ENCODE peak calls at places on chromosome 9, in six cellular contexts. One of them, this sample, is unnamed. For H3K4me1, the result is how much of the 10 kb centered on the place peaks cover.

GRCh38 chr9:17744786-17745185 is 165.9 kb downstream of the SH3GL2 start:
- DNase-seq in tibial nerve: no peak
- DNase-seq in mesendoderm: peak
- DNase-seq in uterus: no peak
- DNase-seq in mucosa of descending colon: peak
- DNase-seq in psoas muscle: no peak
- DNase-seq in this sample: no peak

GRCh38 chr9:16610538-16610937 is 259.9 kb downstream of the BNC2 start:
- DNase-seq in mesendoderm: no peak
- DNase-seq in tibial nerve: no peak
- DNase-seq in mucosa of descending colon: no peak
- DNase-seq in uterus: no peak
- DNase-seq in psoas muscle: no peak
- DNase-seq in this sample: no peak

GRCh38 chr9:87530716-87531115 is 33.0 kb downstream of the DAPK1 start:
- DNase-seq in mucosa of descending colon: no peak
- DNase-seq in uterus: no peak
- DNase-seq in psoas muscle: no peak
- DNase-seq in mesendoderm: no peak
- DNase-seq in tibial nerve: no peak
- DNase-seq in this sample: no peak

GRCh38 chr9:120892177-120892747 is 15.3 kb upstream of the PHF19 start:
- DNase-seq in mucosa of descending colon: no peak
- DNase-seq in tibial nerve: no peak
- DNase-seq in psoas muscle: no peak
- DNase-seq in mesendoderm: no peak
- DNase-seq in uterus: no peak
- DNase-seq in this sample: no peak

GRCh38 chr9:37618817-37619216 is 26.4 kb upstream of the TOMM5 start:
- DNase-seq in uterus: no peak
- DNase-seq in mesendoderm: peak
- DNase-seq in mucosa of descending colon: no peak
- DNase-seq in psoas muscle: no peak
- DNase-seq in tibial nerve: no peak
- DNase-seq in this sample: no peak

GRCh38 chr9:75198436-75198835 is 110.1 kb downstream of the OSTF1 start:
- DNase-seq in tibial nerve: no peak
- DNase-seq in uterus: no peak
- DNase-seq in mesendoderm: peak
- DNase-seq in mucosa of descending colon: no peak
- DNase-seq in psoas muscle: no peak
- DNase-seq in this sample: no peak

GRCh38 chr9:71680189-71680983 is 87.9 kb downstream of the CEMIP2 start:
- DNase-seq in mesendoderm: peak
- DNase-seq in tibial nerve: no peak
- DNase-seq in psoas muscle: no peak
- DNase-seq in mucosa of descending colon: no peak
- DNase-seq in uterus: no peak
- DNase-seq in this sample: no peak

GRCh38 chr9:118222375-118222774 is 518.2 kb downstream of the TLR4 start:
- DNase-seq in psoas muscle: no peak
- DNase-seq in uterus: no peak
- DNase-seq in mesendoderm: peak
- DNase-seq in mucosa of descending colon: no peak
- DNase-seq in tibial nerve: no peak
- DNase-seq in this sample: no peak

GRCh38 chr9:135488013-135488330 is 8.4 kb downstream of the PPP1R26 start:
- DNase-seq in uterus: no peak
- DNase-seq in psoas muscle: no peak
- DNase-seq in tibial nerve: no peak
- DNase-seq in mesendoderm: no peak
- DNase-seq in mucosa of descending colon: no peak
- DNase-seq in this sample: no peak

GRCh38 chr9:82410306-82410705 is 421.7 kb downstream of the SPATA31D1 start:
- DNase-seq in uterus: no peak
- DNase-seq in psoas muscle: no peak
- DNase-seq in tibial nerve: no peak
- DNase-seq in mucosa of descending colon: no peak
- DNase-seq in mesendoderm: peak
- DNase-seq in this sample: no peak

GRCh38 chr9:38027714-38028113 is 41.3 kb downstream of the SHB start:
- DNase-seq in tibial nerve: no peak
- DNase-seq in psoas muscle: no peak
- DNase-seq in mucosa of descending colon: no peak
- DNase-seq in uterus: no peak
- DNase-seq in mesendoderm: no peak
- DNase-seq in this sample: no peak

GRCh38 chr9:5626727-5627634 is 1.9 kb upstream of the RIC1 start:
- DNase-seq in psoas muscle: peak
- DNase-seq in tibial nerve: no peak
- DNase-seq in mesendoderm: peak
- DNase-seq in mucosa of descending colon: no peak
- DNase-seq in uterus: no peak
- DNase-seq in this sample: peak

GRCh38 chr9:94991961-94992907 is 265.7 kb downstream of the AOPEP start:
- DNase-seq in psoas muscle: no peak
- DNase-seq in mucosa of descending colon: no peak
- DNase-seq in mesendoderm: no peak
- DNase-seq in uterus: no peak
- DNase-seq in tibial nerve: no peak
- DNase-seq in this sample: no peak

GRCh38 chr9:29668732-29669131 is 2095.5 kb upstream of the C9orf72 start:
- DNase-seq in mucosa of descending colon: no peak
- DNase-seq in uterus: no peak
- DNase-seq in mesendoderm: no peak
- DNase-seq in tibial nerve: no peak
- DNase-seq in psoas muscle: no peak
- DNase-seq in this sample: no peak

GRCh38 chr9:91775011-91775707 is 174.9 kb downstream of the ROR2 start:
- DNase-seq in mesendoderm: peak
- DNase-seq in tibial nerve: peak
- DNase-seq in uterus: peak
- DNase-seq in psoas muscle: peak
- DNase-seq in mucosa of descending colon: peak
- DNase-seq in this sample: peak

GRCh38 chr9:125889524-125890473 is 142.6 kb downstream of the PBX3 start:
- DNase-seq in mesendoderm: peak
- DNase-seq in psoas muscle: peak
- DNase-seq in mucosa of descending colon: peak
- DNase-seq in tibial nerve: no peak
- DNase-seq in uterus: peak
- DNase-seq in this sample: peak

GRCh38 chr9:110015759-110016158 is 192.2 kb downstream of the C9orf152 start:
- DNase-seq in mesendoderm: peak
- DNase-seq in mucosa of descending colon: no peak
- DNase-seq in uterus: no peak
- DNase-seq in tibial nerve: no peak
- DNase-seq in psoas muscle: no peak
- DNase-seq in this sample: no peak

GRCh38 chr9:1460143-1460769 is 410.1 kb downstream of the DMRT2 start:
- DNase-seq in psoas muscle: no peak
- DNase-seq in mesendoderm: peak
- DNase-seq in tibial nerve: no peak
- DNase-seq in uterus: no peak
- DNase-seq in mucosa of descending colon: no peak
- DNase-seq in this sample: no peak

GRCh38 chr9:73039253-73039915 is 86.5 kb upstream of the ALDH1A1 start:
- DNase-seq in psoas muscle: no peak
- DNase-seq in mucosa of descending colon: no peak
- DNase-seq in uterus: peak
- DNase-seq in tibial nerve: no peak
- DNase-seq in mesendoderm: no peak
- DNase-seq in this sample: no peak

GRCh38 chr9:128051932-128052734 is 15.0 kb downstream of the NAIF1 start:
- DNase-seq in mucosa of descending colon: peak
- DNase-seq in psoas muscle: no peak
- DNase-seq in tibial nerve: no peak
- DNase-seq in mesendoderm: no peak
- DNase-seq in uterus: no peak
- DNase-seq in this sample: no peak

GRCh38 chr9:35096035-35096849 is at the start of gene PIGO:
- DNase-seq in mesendoderm: peak
- DNase-seq in mucosa of descending colon: peak
- DNase-seq in psoas muscle: peak
- DNase-seq in tibial nerve: peak
- DNase-seq in uterus: peak
- DNase-seq in this sample: peak

GRCh38 chr9:94199776-94200175 is 59.3 kb upstream of the ZNF169 start:
- DNase-seq in tibial nerve: no peak
- DNase-seq in psoas muscle: no peak
- DNase-seq in uterus: no peak
- DNase-seq in mesendoderm: no peak
- DNase-seq in mucosa of descending colon: no peak
- DNase-seq in this sample: no peak

GRCh38 chr9:36991516-36992134 is 42.4 kb downstream of the PAX5 start:
- DNase-seq in tibial nerve: no peak
- DNase-seq in mucosa of descending colon: no peak
- DNase-seq in psoas muscle: no peak
- DNase-seq in mesendoderm: peak
- DNase-seq in uterus: no peak
- DNase-seq in this sample: no peak

GRCh38 chr9:134329886-134330285 is 3.6 kb downstream of the RXRA start:
- DNase-seq in mesendoderm: no peak
- DNase-seq in mucosa of descending colon: peak
- DNase-seq in uterus: no peak
- DNase-seq in psoas muscle: peak
- DNase-seq in tibial nerve: no peak
- DNase-seq in this sample: peak

GRCh38 chr9:134328341-134328840 is 2.1 kb downstream of the RXRA start:
- DNase-seq in mesendoderm: no peak
- DNase-seq in tibial nerve: no peak
- DNase-seq in mucosa of descending colon: peak
- DNase-seq in psoas muscle: peak
- DNase-seq in uterus: no peak
- DNase-seq in this sample: peak

GRCh38 chr9:134330590-134330989 is 4.3 kb downstream of the RXRA start:
- DNase-seq in psoas muscle: peak
- DNase-seq in mucosa of descending colon: no peak
- DNase-seq in uterus: no peak
- DNase-seq in tibial nerve: no peak
- DNase-seq in mesendoderm: no peak
- DNase-seq in this sample: peak

GRCh38 chr9:134328841-134329575 is 2.8 kb downstream of the RXRA start:
- DNase-seq in mesendoderm: no peak
- DNase-seq in tibial nerve: no peak
- DNase-seq in psoas muscle: peak
- DNase-seq in mucosa of descending colon: peak
- DNase-seq in uterus: peak
- DNase-seq in this sample: peak

DNA sequence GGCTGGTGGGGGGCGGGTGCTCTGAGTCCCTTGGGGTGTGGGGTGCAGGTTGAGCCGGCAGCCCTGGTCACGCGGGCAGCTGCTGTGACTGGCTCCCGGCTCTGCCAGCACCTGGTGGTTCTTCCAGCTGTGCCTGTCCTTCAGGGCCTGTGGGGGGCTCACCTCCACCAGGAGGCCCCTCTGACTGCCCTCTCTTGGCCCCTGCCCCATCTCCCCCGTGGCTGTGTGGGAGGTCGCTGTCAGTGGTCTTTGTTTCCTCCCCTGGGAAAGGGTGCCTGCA is 3.3 kb downstream of the RXRA start:
- DNase-seq in mesendoderm: no peak
- DNase-seq in psoas muscle: peak
- DNase-seq in tibial nerve: no peak
- DNase-seq in uterus: no peak
- DNase-seq in mucosa of descending colon: peak
- DNase-seq in this sample: peak
- H3K4me1 ChIP-seq in mesendoderm: under half
- H3K4me1 ChIP-seq in psoas muscle: half or more
- H3K4me1 ChIP-seq in tibial nerve: under half
- H3K4me1 ChIP-seq in uterus: under half
- H3K4me1 ChIP-seq in mucosa of descending colon: half or more
- H3K4me1 ChIP-seq in this sample: half or more

GRCh38 chr9:70119786-70120185 is 76.1 kb downstream of the MAMDC2 start:
- DNase-seq in tibial nerve: no peak
- DNase-seq in mucosa of descending colon: no peak
- DNase-seq in uterus: no peak
- DNase-seq in psoas muscle: no peak
- DNase-seq in mesendoderm: no peak
- DNase-seq in this sample: no peak
- H3K4me1 ChIP-seq in tibial nerve: under half
- H3K4me1 ChIP-seq in mucosa of descending colon: under half
- H3K4me1 ChIP-seq in uterus: under half
- H3K4me1 ChIP-seq in psoas muscle: under half
- H3K4me1 ChIP-seq in mesendoderm: under half
- H3K4me1 ChIP-seq in this sample: under half

DNA sequence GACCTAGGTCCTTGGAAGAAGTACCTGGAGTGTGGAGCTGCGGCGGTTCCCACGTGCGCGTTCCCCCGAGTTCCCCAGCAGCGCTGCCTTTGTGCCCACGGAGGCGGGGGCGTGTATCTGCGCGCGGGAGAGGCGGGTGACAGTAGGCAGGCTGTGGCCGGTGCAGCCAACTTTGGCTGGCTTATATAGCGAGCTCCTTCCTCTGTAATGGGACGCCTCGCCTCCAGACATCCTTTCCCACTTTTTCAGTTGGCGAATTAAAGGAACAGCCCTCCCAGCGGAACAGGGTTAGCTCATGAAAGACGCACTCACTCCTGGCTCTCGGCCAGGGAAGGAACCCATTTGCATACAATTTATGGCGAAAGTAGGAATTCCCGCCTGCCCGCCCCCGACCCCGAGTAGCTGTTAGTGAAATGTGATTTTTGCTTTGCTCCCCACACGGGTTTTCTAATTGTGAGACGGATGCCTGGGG is at the start of gene TNC:
- DNase-seq in tibial nerve: peak
- DNase-seq in uterus: peak
- DNase-seq in mucosa of descending colon: peak
- DNase-seq in psoas muscle: peak
- DNase-seq in mesendoderm: peak
- DNase-seq in this sample: peak
- H3K4me1 ChIP-seq in tibial nerve: under half
- H3K4me1 ChIP-seq in uterus: under half
- H3K4me1 ChIP-seq in mucosa of descending colon: under half
- H3K4me1 ChIP-seq in psoas muscle: under half
- H3K4me1 ChIP-seq in mesendoderm: under half
- H3K4me1 ChIP-seq in this sample: under half

GRCh38 chr9:133708123-133708769 is 29.9 kb downstream of the SARDH start:
- DNase-seq in uterus: no peak
- DNase-seq in mucosa of descending colon: peak
- DNase-seq in mesendoderm: no peak
- DNase-seq in tibial nerve: no peak
- DNase-seq in psoas muscle: peak
- DNase-seq in this sample: no peak

GRCh38 chr9:133709716-133710571 is 28.2 kb downstream of the SARDH start:
- DNase-seq in uterus: no peak
- DNase-seq in psoas muscle: peak
- DNase-seq in tibial nerve: no peak
- DNase-seq in mesendoderm: no peak
- DNase-seq in mucosa of descending colon: peak
- DNase-seq in this sample: no peak

GRCh38 chr9:133707761-133708122 is 30.4 kb downstream of the SARDH start:
- DNase-seq in uterus: no peak
- DNase-seq in tibial nerve: no peak
- DNase-seq in mucosa of descending colon: peak
- DNase-seq in psoas muscle: peak
- DNase-seq in mesendoderm: no peak
- DNase-seq in this sample: no peak

GRCh38 chr9:133707065-133707760 is 30.9 kb downstream of the SARDH start:
- DNase-seq in uterus: peak
- DNase-seq in mucosa of descending colon: peak
- DNase-seq in tibial nerve: no peak
- DNase-seq in psoas muscle: peak
- DNase-seq in mesendoderm: no peak
- DNase-seq in this sample: peak

GRCh38 chr9:133708770-133709611 is 29.2 kb downstream of the SARDH start:
- DNase-seq in tibial nerve: no peak
- DNase-seq in uterus: no peak
- DNase-seq in mucosa of descending colon: peak
- DNase-seq in psoas muscle: peak
- DNase-seq in mesendoderm: no peak
- DNase-seq in this sample: no peak
- H3K4me1 ChIP-seq in tibial nerve: under half
- H3K4me1 ChIP-seq in uterus: under half
- H3K4me1 ChIP-seq in mucosa of descending colon: under half
- H3K4me1 ChIP-seq in psoas muscle: under half
- H3K4me1 ChIP-seq in mesendoderm: under half
- H3K4me1 ChIP-seq in this sample: under half